ENCODE peak calls at places on chromosomes 2 and 18, in five cellular contexts. One of them, this sample, is unnamed.

GRCh38 chr2:170711774-170712652 is 3.1 kb upstream of the SP5 start:
- DNase-seq in ovary: no peak
- DNase-seq in stomach: peak
- DNase-seq in fibroblast of pulmonary artery: no peak
- DNase-seq in neural progenitor cell: peak
- DNase-seq in this sample: no peak

GRCh38 chr2:36356199-36356989 is 816 bp downstream of the CRIM1 start:
- DNase-seq in ovary: peak
- DNase-seq in stomach: peak
- DNase-seq in fibroblast of pulmonary artery: no peak
- DNase-seq in neural progenitor cell: peak
- DNase-seq in this sample: peak

GRCh38 chr2:28821295-28821958 is 10.8 kb downstream of the SPDYA start:
- DNase-seq in ovary: peak
- DNase-seq in stomach: peak
- DNase-seq in fibroblast of pulmonary artery: peak
- DNase-seq in neural progenitor cell: peak
- DNase-seq in this sample: peak

GRCh38 chr2:168256448-168256847 is 9.1 kb upstream of the STK39 start:
- DNase-seq in ovary: no peak
- DNase-seq in stomach: peak
- DNase-seq in fibroblast of pulmonary artery: no peak
- DNase-seq in neural progenitor cell: no peak
- DNase-seq in this sample: no peak

GRCh38 chr2:19244460-19245363 is 113.7 kb downstream of the OSR1 start:
- DNase-seq in ovary: no peak
- DNase-seq in stomach: no peak
- DNase-seq in fibroblast of pulmonary artery: no peak
- DNase-seq in neural progenitor cell: no peak
- DNase-seq in this sample: peak

GRCh38 chr2:2646312-2647051 is 315.4 kb upstream of the MYT1L start:
- DNase-seq in ovary: no peak
- DNase-seq in stomach: no peak
- DNase-seq in fibroblast of pulmonary artery: no peak
- DNase-seq in neural progenitor cell: peak
- DNase-seq in this sample: no peak

GRCh38 chr2:47198985-47199451 is 43.9 kb upstream of the STPG4 start:
- DNase-seq in ovary: no peak
- DNase-seq in stomach: no peak
- DNase-seq in fibroblast of pulmonary artery: peak
- DNase-seq in neural progenitor cell: no peak
- DNase-seq in this sample: peak

GRCh38 chr2:216211141-216211540 is 102.0 kb downstream of the XRCC5 start:
- DNase-seq in ovary: no peak
- DNase-seq in stomach: no peak
- DNase-seq in fibroblast of pulmonary artery: no peak
- DNase-seq in neural progenitor cell: no peak
- DNase-seq in this sample: no peak

GRCh38 chr2:239805043-239805329 is 220.2 kb downstream of the NDUFA10 start:
- DNase-seq in ovary: no peak
- DNase-seq in stomach: peak
- DNase-seq in fibroblast of pulmonary artery: no peak
- DNase-seq in neural progenitor cell: no peak
- DNase-seq in this sample: no peak

GRCh38 chr2:132669854-132670103 is 226 bp downstream of the LYPD1 start:
- DNase-seq in ovary: no peak
- DNase-seq in stomach: no peak
- DNase-seq in fibroblast of pulmonary artery: no peak
- DNase-seq in neural progenitor cell: peak
- DNase-seq in this sample: no peak

GRCh38 chr2:35355056-35355455 is 1000.5 kb upstream of the CRIM1 start:
- DNase-seq in ovary: no peak
- DNase-seq in stomach: no peak
- DNase-seq in fibroblast of pulmonary artery: no peak
- DNase-seq in neural progenitor cell: no peak
- DNase-seq in this sample: no peak

GRCh38 chr2:50143822-50144575 is 887.9 kb downstream of the NRXN1 start:
- DNase-seq in ovary: no peak
- DNase-seq in stomach: no peak
- DNase-seq in fibroblast of pulmonary artery: peak
- DNase-seq in neural progenitor cell: peak
- DNase-seq in this sample: peak

GRCh38 chr2:46365913-46366674 is 68.9 kb downstream of the EPAS1 start:
- DNase-seq in ovary: no peak
- DNase-seq in stomach: no peak
- DNase-seq in fibroblast of pulmonary artery: peak
- DNase-seq in neural progenitor cell: no peak
- DNase-seq in this sample: peak

GRCh38 chr2:181112916-181113315 is 132.5 kb downstream of the UBE2E3 start:
- DNase-seq in ovary: no peak
- DNase-seq in stomach: no peak
- DNase-seq in fibroblast of pulmonary artery: no peak
- DNase-seq in neural progenitor cell: no peak
- DNase-seq in this sample: no peak

GRCh38 chr18:78514910-78515670 is 464.5 kb upstream of the SALL3 start:
- DNase-seq in ovary: no peak
- DNase-seq in stomach: peak
- DNase-seq in fibroblast of pulmonary artery: no peak
- DNase-seq in neural progenitor cell: no peak
- DNase-seq in this sample: no peak

GRCh38 chr2:117537030-117537429 is 277.5 kb upstream of the DDX18 start:
- DNase-seq in ovary: no peak
- DNase-seq in stomach: no peak
- DNase-seq in fibroblast of pulmonary artery: no peak
- DNase-seq in neural progenitor cell: no peak
- DNase-seq in this sample: no peak

DNA sequence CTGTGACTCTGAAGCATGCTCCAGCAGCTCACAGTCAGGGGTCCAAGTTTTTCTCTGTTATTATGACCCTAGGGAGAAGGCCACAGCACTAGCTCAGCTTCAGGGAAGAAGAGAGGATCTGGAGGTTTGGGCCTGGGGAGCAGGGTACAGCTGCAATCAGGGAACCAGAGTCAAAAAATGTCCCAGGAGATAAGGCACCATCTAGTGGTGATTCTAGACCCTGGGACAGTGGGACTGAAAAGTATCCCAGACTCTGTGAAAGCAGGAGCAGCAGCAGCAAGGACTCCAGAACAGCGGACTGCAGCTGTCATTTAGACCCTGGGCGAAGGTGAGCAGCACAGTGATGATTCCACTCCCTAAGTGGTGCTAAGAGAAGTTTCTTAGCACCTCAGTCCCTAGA is 278.4 kb upstream of the DDX18 start:
- DNase-seq in ovary: no peak
- DNase-seq in stomach: no peak
- DNase-seq in fibroblast of pulmonary artery: no peak
- DNase-seq in neural progenitor cell: peak
- DNase-seq in this sample: no peak
- TF ChIP-seq CTCF in ovary: no peak
- TF ChIP-seq CTCF in stomach: no peak
- TF ChIP-seq CTCF in fibroblast of pulmonary artery: no peak
- TF ChIP-seq CTCF in neural progenitor cell: peak
- TF ChIP-seq CTCF in this sample: no peak

DNA sequence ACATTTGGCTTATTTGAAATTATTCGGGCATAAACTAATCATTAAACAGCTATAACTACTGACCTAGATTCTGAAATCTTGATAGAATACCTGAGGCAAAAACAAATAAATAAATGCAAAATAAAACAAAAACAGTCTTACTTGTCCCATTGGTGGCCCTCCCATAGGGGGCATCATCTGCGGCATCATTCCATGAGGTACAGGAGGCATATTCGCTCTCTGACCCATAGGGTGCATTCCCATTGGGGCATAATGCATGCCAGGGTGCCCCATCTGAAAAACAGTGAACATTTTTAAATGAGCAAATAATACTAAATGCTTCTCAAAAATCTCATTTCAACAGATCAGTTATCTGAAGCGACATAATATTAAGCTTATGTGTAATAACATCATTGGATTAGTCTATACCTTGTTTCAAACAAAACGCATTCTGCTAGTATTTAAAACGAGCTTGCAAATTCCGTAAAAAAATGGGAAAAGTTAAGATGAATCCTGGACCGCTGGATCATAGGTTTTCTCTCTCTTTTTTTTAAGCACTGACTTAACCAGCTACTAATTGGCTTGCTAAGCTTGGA is 1.3 kb downstream of the PRPF40A start:
- DNase-seq in ovary: no peak
- DNase-seq in stomach: no peak
- DNase-seq in fibroblast of pulmonary artery: peak
- DNase-seq in neural progenitor cell: peak
- DNase-seq in this sample: peak
- H3K4me3 ChIP-seq in ovary: peak
- H3K4me3 ChIP-seq in stomach: peak
- H3K4me3 ChIP-seq in fibroblast of pulmonary artery: peak
- H3K4me3 ChIP-seq in neural progenitor cell: peak
- H3K4me3 ChIP-seq in this sample: peak

DNA sequence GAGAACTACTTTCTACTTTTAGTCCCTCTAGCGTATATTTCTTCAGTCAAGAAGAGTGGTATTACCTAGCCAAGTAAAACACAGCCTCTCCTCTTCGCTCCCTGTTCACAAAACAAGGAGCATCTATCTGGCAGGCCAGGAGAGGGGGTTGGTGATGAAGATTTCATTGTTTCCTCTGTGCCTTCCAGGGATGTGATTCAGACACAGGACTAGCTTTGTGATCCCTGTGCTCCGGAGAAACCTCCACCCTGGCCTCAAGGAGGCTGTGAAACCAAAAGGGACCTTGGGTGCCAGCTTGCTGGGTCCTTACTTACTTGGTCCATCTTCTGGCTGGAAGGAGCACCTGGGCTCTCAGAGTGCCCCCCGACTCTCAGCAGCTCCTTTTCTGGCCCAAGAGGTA is 5.7 kb downstream of the RHOB start:
- DNase-seq in ovary: no peak
- DNase-seq in stomach: peak
- DNase-seq in fibroblast of pulmonary artery: peak
- DNase-seq in neural progenitor cell: peak
- DNase-seq in this sample: peak
- TF ChIP-seq CTCF in ovary: no peak
- TF ChIP-seq CTCF in stomach: no peak
- TF ChIP-seq CTCF in fibroblast of pulmonary artery: peak
- TF ChIP-seq CTCF in neural progenitor cell: peak
- TF ChIP-seq CTCF in this sample: peak

DNA sequence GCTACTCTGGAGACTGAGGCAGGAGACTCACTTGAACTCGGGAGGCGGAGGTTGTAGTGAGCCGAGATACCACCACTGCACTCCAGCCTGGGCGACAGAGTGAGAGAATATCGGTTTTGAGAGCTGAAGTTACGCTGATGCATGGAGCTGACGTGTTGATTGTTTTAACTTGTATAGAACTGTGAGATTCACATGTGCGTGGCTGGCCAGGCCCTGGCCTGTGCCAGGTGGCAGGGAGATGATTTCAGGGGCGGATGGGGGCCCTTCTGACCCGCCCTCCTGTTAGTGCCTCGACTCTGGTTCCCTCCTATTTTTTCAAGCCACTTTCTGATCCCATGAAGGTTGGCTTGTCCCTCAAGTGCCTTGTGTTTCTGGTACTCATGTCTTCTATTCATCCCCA is 25.7 kb downstream of the GATA6 start:
- DNase-seq in ovary: no peak
- DNase-seq in stomach: no peak
- DNase-seq in fibroblast of pulmonary artery: no peak
- DNase-seq in neural progenitor cell: no peak
- DNase-seq in this sample: no peak
- H3K4me3 ChIP-seq in ovary: no peak
- H3K4me3 ChIP-seq in stomach: no peak
- H3K4me3 ChIP-seq in fibroblast of pulmonary artery: no peak
- H3K4me3 ChIP-seq in neural progenitor cell: no peak
- H3K4me3 ChIP-seq in this sample: no peak

GRCh38 chr18:66616523-66616983 is 12.7 kb upstream of the CDH19 start:
- DNase-seq in ovary: no peak
- DNase-seq in stomach: no peak
- DNase-seq in fibroblast of pulmonary artery: peak
- DNase-seq in neural progenitor cell: peak
- DNase-seq in this sample: peak
- TF ChIP-seq CTCF in ovary: no peak
- TF ChIP-seq CTCF in stomach: no peak
- TF ChIP-seq CTCF in fibroblast of pulmonary artery: peak
- TF ChIP-seq CTCF in neural progenitor cell: peak
- TF ChIP-seq CTCF in this sample: peak

GRCh38 chr2:66437601-66438497 is 2.9 kb downstream of the MEIS1 start:
- DNase-seq in ovary: no peak
- DNase-seq in stomach: no peak
- DNase-seq in fibroblast of pulmonary artery: peak
- DNase-seq in neural progenitor cell: peak
- DNase-seq in this sample: peak

GRCh38 chr2:66438498-66439290 is 3.8 kb downstream of the MEIS1 start:
- DNase-seq in ovary: no peak
- DNase-seq in stomach: no peak
- DNase-seq in fibroblast of pulmonary artery: no peak
- DNase-seq in neural progenitor cell: no peak
- DNase-seq in this sample: no peak

GRCh38 chr2:66440011-66440542 is 5.2 kb downstream of the MEIS1 start:
- DNase-seq in ovary: no peak
- DNase-seq in stomach: no peak
- DNase-seq in fibroblast of pulmonary artery: peak
- DNase-seq in neural progenitor cell: peak
- DNase-seq in this sample: peak

GRCh38 chr2:66440692-66441091 is 5.8 kb downstream of the MEIS1 start:
- DNase-seq in ovary: peak
- DNase-seq in stomach: no peak
- DNase-seq in fibroblast of pulmonary artery: peak
- DNase-seq in neural progenitor cell: peak
- DNase-seq in this sample: peak

GRCh38 chr2:66439291-66440010 is 4.5 kb downstream of the MEIS1 start:
- DNase-seq in ovary: no peak
- DNase-seq in stomach: no peak
- DNase-seq in fibroblast of pulmonary artery: peak
- DNase-seq in neural progenitor cell: peak
- DNase-seq in this sample: peak
- H3K4me3 ChIP-seq in ovary: peak
- H3K4me3 ChIP-seq in stomach: peak
- H3K4me3 ChIP-seq in fibroblast of pulmonary artery: peak
- H3K4me3 ChIP-seq in neural progenitor cell: peak
- H3K4me3 ChIP-seq in this sample: peak

GRCh38 chr2:39730685-39731302 is 48.3 kb downstream of the THUMPD2 start:
- DNase-seq in ovary: no peak
- DNase-seq in stomach: no peak
- DNase-seq in fibroblast of pulmonary artery: peak
- DNase-seq in neural progenitor cell: peak
- DNase-seq in this sample: peak
- TF ChIP-seq CTCF in ovary: no peak
- TF ChIP-seq CTCF in stomach: no peak
- TF ChIP-seq CTCF in fibroblast of pulmonary artery: peak
- TF ChIP-seq CTCF in neural progenitor cell: peak
- TF ChIP-seq CTCF in this sample: peak

DNA sequence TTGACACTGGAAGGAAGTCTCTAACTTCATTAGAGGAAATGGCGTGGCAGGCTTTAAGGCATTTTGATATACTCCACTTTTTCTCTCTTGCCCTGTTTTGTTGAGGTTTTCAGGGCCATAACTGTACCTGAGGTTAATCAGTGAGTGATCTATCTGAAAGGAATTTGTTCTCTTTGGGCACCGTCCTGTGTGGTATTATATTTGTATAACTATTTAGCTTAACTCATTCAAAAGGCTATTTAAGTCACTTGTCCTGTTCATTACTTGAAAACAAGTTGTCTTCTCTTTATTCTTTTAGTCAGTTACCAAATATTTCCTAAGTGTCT is 180.4 kb downstream of the NEDD4L start:
- DNase-seq in ovary: no peak
- DNase-seq in stomach: no peak
- DNase-seq in fibroblast of pulmonary artery: no peak
- DNase-seq in neural progenitor cell: no peak
- DNase-seq in this sample: no peak
- H3K4me3 ChIP-seq in ovary: no peak
- H3K4me3 ChIP-seq in stomach: peak
- H3K4me3 ChIP-seq in fibroblast of pulmonary artery: no peak
- H3K4me3 ChIP-seq in neural progenitor cell: no peak
- H3K4me3 ChIP-seq in this sample: no peak

GRCh38 chr18:76435321-76435989 is 59.6 kb downstream of the ZNF516 start:
- DNase-seq in ovary: no peak
- DNase-seq in stomach: no peak
- DNase-seq in fibroblast of pulmonary artery: no peak
- DNase-seq in neural progenitor cell: no peak
- DNase-seq in this sample: no peak
- TF ChIP-seq CTCF in ovary: no peak
- TF ChIP-seq CTCF in stomach: no peak
- TF ChIP-seq CTCF in fibroblast of pulmonary artery: no peak
- TF ChIP-seq CTCF in neural progenitor cell: peak
- TF ChIP-seq CTCF in this sample: no peak

This sample was measured in cardiac fibroblast.